ENCODE peak calls at places on chromosomes 5 and 9, in nine cellular contexts. I is tibial nerve; G is bronchial epithelial cell; N is Karpas-422; D is brain microvascular endothelial cell; X is body of pancreas; O is CD8-positive, alpha-beta T cell; Q is Peyer's patch; T is GM23338. K is an unnamed sample.

GRCh38 chr5:66232701-66233100 is 88.6 kb downstream of the SREK1 start:
- DNase-seq in I (no peak), G (no peak), N (no peak), D (no peak), X (no peak), O (no peak), Q (no peak), T (peak; percentile 56), K (peak; percentile 22)

GRCh38 chr5:110371725-110372041 is 354.8 kb downstream of the TMEM232 start:
- DNase-seq in I (no peak), G (no peak), N (peak; percentile 52), D (no peak), X (no peak), O (no peak), Q (no peak), T (no peak), K (no peak)

GRCh38 chr5:141605523-141606277 is 13.1 kb downstream of the DIAPH1 start:
- DNase-seq in I (peak; percentile 64), G (no peak), N (peak; percentile 91), D (peak; percentile 92), X (peak; percentile 25), O (peak; percentile 34), Q (no peak), T (peak; percentile 5), K (no peak)

GRCh38 chr5:108516771-108517170 is 134.9 kb upstream of the FBXL17 start:
- DNase-seq in I (no peak), G (no peak), N (no peak), D (no peak), X (no peak), O (no peak), Q (no peak), T (no peak), K (no peak)

GRCh38 chr9:127689332-127690000 is 17.3 kb upstream of the CFAP157 start:
- DNase-seq in I (no peak), G (no peak), N (no peak), D (no peak), X (no peak), O (no peak), Q (no peak), T (no peak), K (no peak)

GRCh38 chr5:103224118-103224893 is 34.3 kb upstream of the MACIR start:
- DNase-seq in I (peak; percentile 55), G (peak; percentile 68), N (peak; percentile 85), D (peak; percentile 82), X (peak; percentile 43), O (no peak), Q (peak; percentile 50), T (peak; percentile 87), K (peak; percentile 50)

GRCh38 chr9:37966443-37967271 is 62.7 kb upstream of the SLC25A51 start:
- DNase-seq in I (no peak), G (peak; percentile 49), N (no peak), D (no peak), X (peak; percentile 86), O (no peak), Q (peak; percentile 57), T (no peak), K (no peak)

GRCh38 chr9:16871358-16872151 is 1.1 kb upstream of the BNC2 start:
- DNase-seq in I (peak; percentile 50), G (peak; percentile 31), N (no peak), D (peak; percentile 85), X (no peak), O (no peak), Q (peak; percentile 62), T (peak; percentile 78), K (peak; percentile 84)

GRCh38 chr9:119639287-119639955 is 270.2 kb upstream of the BRINP1 start:
- DNase-seq in I (no peak), G (peak; percentile 3), N (no peak), D (no peak), X (no peak), O (no peak), Q (no peak), T (peak; percentile 71), K (peak; percentile 22)

GRCh38 chr5:149725296-149725695 is 4.8 kb upstream of the PPARGC1B start:
- DNase-seq in I (no peak), G (no peak), N (no peak), D (no peak), X (no peak), O (no peak), Q (no peak), T (no peak), K (no peak)

GRCh38 chr9:4118666-4119065 is 181.2 kb downstream of the GLIS3 start:
- DNase-seq in I (no peak), G (no peak), N (no peak), D (no peak), X (no peak), O (no peak), Q (no peak), T (no peak), K (no peak)

GRCh38 chr5:98902733-98903132 is 26.1 kb downstream of the CHD1 start:
- DNase-seq in I (no peak), G (peak; percentile 29), N (no peak), D (no peak), X (no peak), O (no peak), Q (no peak), T (no peak), K (no peak)

GRCh38 chr5:68137451-68138190 is 77.9 kb upstream of the PIK3R1 start:
- DNase-seq in I (no peak), G (no peak), N (no peak), D (no peak), X (no peak), O (no peak), Q (no peak), T (no peak), K (no peak)

GRCh38 chr5:21654-22233 is 70.2 kb upstream of the PLEKHG4B start:
- DNase-seq in I (no peak), G (peak; percentile 7), N (no peak), D (no peak), X (no peak), O (no peak), Q (no peak), T (peak; percentile 37), K (peak; percentile 16)

GRCh38 chr9:105205787-105206511 is 38.5 kb upstream of the SLC44A1 start:
- DNase-seq in I (peak; percentile 91), G (peak; percentile 25), N (no peak), D (peak; percentile 45), X (peak; percentile 36), O (no peak), Q (no peak), T (no peak), K (no peak)

GRCh38 chr5:167534131-167534530 is 757.3 kb upstream of the WWC1 start:
- DNase-seq in I (no peak), G (no peak), N (no peak), D (no peak), X (no peak), O (no peak), Q (no peak), T (peak; percentile 8), K (no peak)

GRCh38 chr5:67199859-67200258 is 3.3 kb upstream of the CD180 start:
- DNase-seq in I (no peak), G (no peak), N (peak; percentile 49), D (no peak), X (no peak), O (no peak), Q (no peak), T (no peak), K (no peak)

GRCh38 chr5:68529581-68529980 is 314.0 kb downstream of the PIK3R1 start:
- DNase-seq in I (no peak), G (peak; percentile 4), N (no peak), D (no peak), X (no peak), O (no peak), Q (no peak), T (no peak), K (no peak)

GRCh38 chr5:66945389-66946349 is 250.9 kb downstream of the CD180 start:
- DNase-seq in I (no peak), G (no peak), N (no peak), D (no peak), X (no peak), O (no peak), Q (no peak), T (no peak), K (no peak)

DNA sequence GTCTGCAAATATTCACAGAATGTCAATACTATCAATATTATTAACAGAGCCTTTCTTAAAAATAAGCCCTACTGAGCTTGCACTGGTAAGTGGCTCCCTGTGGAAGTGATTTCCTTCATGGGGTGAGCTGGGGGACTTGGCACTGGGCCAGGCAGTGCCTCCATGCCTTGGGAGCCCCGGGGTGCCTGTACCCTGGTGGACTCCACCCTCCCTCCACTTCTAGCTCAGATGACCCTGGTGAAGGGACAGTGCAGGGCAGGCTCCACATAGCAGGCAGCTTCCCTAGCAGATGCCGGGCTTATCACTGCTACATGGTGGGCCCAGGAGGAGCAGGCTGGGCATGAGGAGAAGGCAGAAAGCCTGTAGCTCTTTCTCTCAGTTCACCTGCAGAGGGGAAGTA is 119.2 kb downstream of the DCP2 start:
- DNase-seq in I (no peak), G (no peak), N (no peak), D (no peak), X (no peak), O (no peak), Q (no peak), T (no peak), K (no peak)
- H3K4me3 ChIP-seq in I (no peak overlapping the region), G (no peak overlapping the region), N (no peak overlapping the region), D (no peak overlapping the region), X (no peak overlapping the region), O (no peak overlapping the region), Q (no peak overlapping the region), T (no peak overlapping the region), K (no peak overlapping the region)

DNA sequence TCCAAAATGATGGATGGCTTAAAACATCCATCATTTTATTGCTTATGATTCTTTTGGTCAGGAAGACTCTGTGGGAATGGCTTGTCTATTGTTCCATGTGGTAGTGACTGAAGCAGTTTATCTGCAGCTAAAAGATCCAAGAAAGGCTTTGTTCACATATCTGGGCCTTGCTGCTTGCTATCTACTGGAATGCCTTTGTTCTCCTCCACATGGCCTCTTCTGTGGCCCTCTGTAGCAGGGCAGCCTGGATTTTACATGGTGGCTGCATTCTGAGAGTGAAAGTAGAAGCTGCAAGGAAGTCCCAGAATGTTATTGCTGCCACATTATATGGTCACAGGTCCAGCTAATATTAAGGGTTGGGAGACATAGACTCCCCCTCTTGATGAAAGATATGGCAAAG is 35.1 kb downstream of the DMXL1 start:
- DNase-seq in I (no peak), G (no peak), N (no peak), D (no peak), X (no peak), O (no peak), Q (no peak), T (peak; percentile 18), K (peak; percentile 19)
- H3K36me3 ChIP-seq in I (no peaks in the 10 kb centered on the region), G (no peaks in the 10 kb centered on the region), N (peaks cover 4% of the 10 kb centered on the region), D (no peaks in the 10 kb centered on the region), X (no peaks in the 10 kb centered on the region), O (no peaks in the 10 kb centered on the region), Q (no peaks in the 10 kb centered on the region), T (peaks cover 3% of the 10 kb centered on the region), K (no peaks in the 10 kb centered on the region)

DNA sequence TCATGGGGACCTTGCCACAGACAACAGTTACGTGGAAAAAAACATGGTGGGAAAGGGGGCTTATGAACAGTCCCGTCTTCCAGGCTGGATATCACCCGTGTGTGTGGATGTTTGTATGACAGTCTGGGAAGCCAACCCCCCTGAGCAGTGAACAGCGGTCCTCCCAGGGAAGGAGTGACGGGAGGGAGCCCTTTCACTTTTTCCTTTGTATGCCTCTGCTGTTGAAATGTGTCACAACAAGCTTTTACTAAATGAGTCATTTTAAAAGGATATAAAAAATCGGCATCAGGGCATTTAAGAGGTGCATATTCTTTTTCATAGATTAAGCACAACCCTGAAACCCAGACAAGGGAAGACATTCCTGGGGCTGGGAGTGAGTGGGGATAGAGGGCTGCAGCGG is 5.1 kb downstream of the MYMK start:
- DNase-seq in I (no peak), G (peak; percentile 54), N (no peak), D (no peak), X (no peak), O (no peak), Q (no peak), T (no peak), K (no peak)
- H3K27me3 ChIP-seq in I (no peaks in the 10 kb centered on the region), G (peaks cover 8% of the 10 kb centered on the region), N (no peaks in the 10 kb centered on the region), D (no peaks in the 10 kb centered on the region), X (no peaks in the 10 kb centered on the region), O (no peaks in the 10 kb centered on the region), Q (no peaks in the 10 kb centered on the region), T (no peaks in the 10 kb centered on the region), K (no peaks in the 10 kb centered on the region)

GRCh38 chr9:137880976-137881530 is 3.5 kb downstream of the CACNA1B start:
- DNase-seq in I (no peak), G (no peak), N (no peak), D (no peak), X (no peak), O (no peak), Q (no peak), T (no peak), K (no peak)
- H3K4me3 ChIP-seq in I (no peak overlapping the region), G (no peak overlapping the region), N (no peak overlapping the region), D (no peak overlapping the region), X (no peak overlapping the region), O (no peak overlapping the region), Q (no peak overlapping the region), T (no peak overlapping the region), K (no peak overlapping the region)